ENCODE peak calls at places on chromosomes 6 and 20, in five cellular contexts. J, M, F, E and B are unnamed samples.

GRCh38 chr20:32885201-32885600 is 26.5 kb downstream of the EFCAB8 start:
- DNase-seq in J (no peak), M (no peak), F (no peak), E (no peak), B (no peak)

GRCh38 chr6:83155794-83156193 is 37.3 kb downstream of the PGM3 start:
- DNase-seq in J (no peak), M (no peak), F (no peak), E (no peak), B (peak; percentile 59)

GRCh38 chr6:85498596-85499258 is 48.8 kb downstream of the NT5E start:
- DNase-seq in J (no peak), M (no peak), F (no peak), E (no peak), B (no peak)

GRCh38 chr6:18835976-18836375 is 448.8 kb downstream of the RNF144B start:
- DNase-seq in J (no peak), M (no peak), F (no peak), E (no peak), B (no peak)

GRCh38 chr6:104639671-104640070 is 220.0 kb downstream of the HACE1 start:
- DNase-seq in J (no peak), M (no peak), F (no peak), E (peak; percentile 18), B (no peak)

GRCh38 chr6:88880021-88880420 is 83.4 kb downstream of the RNGTT start:
- DNase-seq in J (no peak), M (no peak), F (no peak), E (no peak), B (no peak)

GRCh38 chr20:12699374-12700228 is 309.2 kb upstream of the SPTLC3 start:
- DNase-seq in J (no peak), M (no peak), F (no peak), E (no peak), B (no peak)

GRCh38 chr6:34615574-34616229 is 59.6 kb upstream of the SPDEF start:
- DNase-seq in J (no peak), M (no peak), F (no peak), E (no peak), B (no peak)

GRCh38 chr6:90233994-90234393 is 62.6 kb downstream of the BACH2 start:
- DNase-seq in J (peak; percentile 73), M (peak; percentile 68), F (no peak), E (no peak), B (no peak)

GRCh38 chr6:5606546-5606945 is 345.2 kb downstream of the FARS2 start:
- DNase-seq in J (no peak), M (no peak), F (no peak), E (no peak), B (no peak)

GRCh38 chr20:62508641-62509051 is 32.9 kb upstream of the GATA5 start:
- DNase-seq in J (no peak), M (no peak), F (no peak), E (no peak), B (no peak)

GRCh38 chr6:69303382-69303781 is 493.4 kb downstream of the LMBRD1 start:
- DNase-seq in J (no peak), M (no peak), F (no peak), E (no peak), B (no peak)

GRCh38 chr6:12420626-12421025 is 130.5 kb downstream of the EDN1 start:
- DNase-seq in J (no peak), M (no peak), F (no peak), E (no peak), B (no peak)

GRCh38 chr20:1473244-1473635 is 6.6 kb upstream of the NSFL1C start:
- DNase-seq in J (no peak), M (no peak), F (no peak), E (no peak), B (no peak)

GRCh38 chr20:41392871-41393704 is 26.5 kb upstream of the EMILIN3 start:
- DNase-seq in J (no peak), M (no peak), F (no peak), E (no peak), B (no peak)

GRCh38 chr20:1674361-1674760 is 16.8 kb upstream of the SIRPG start:
- DNase-seq in J (peak; percentile 50), M (no peak), F (peak; percentile 58), E (no peak), B (no peak)

GRCh38 chr6:166626177-166627038 is 643 bp downstream of the RPS6KA2 start:
- DNase-seq in J (peak; percentile 8), M (peak; percentile 2), F (peak; percentile 9), E (peak; percentile 29), B (peak; percentile 66)

GRCh38 chr20:276620-277495 is 13.7 kb downstream of the C20orf96 start:
- DNase-seq in J (no peak), M (no peak), F (no peak), E (no peak), B (no peak)

GRCh38 chr20:10476319-10476724 is 41.2 kb downstream of the SLX4IP start:
- DNase-seq in J (no peak), M (no peak), F (no peak), E (peak; percentile 51), B (no peak)

GRCh38 chr6:28710466-28711191 is 184.9 kb downstream of the GPX5 start:
- DNase-seq in J (no peak), M (no peak), F (no peak), E (no peak), B (peak; percentile 52)

GRCh38 chr20:41058007-41058673 is 29.5 kb downstream of the TOP1 start:
- DNase-seq in J (no peak), M (no peak), F (no peak), E (no peak), B (peak; percentile 64)

GRCh38 chr20:25273046-25273445 is 25.2 kb downstream of the PYGB start:
- DNase-seq in J (no peak), M (no peak), F (no peak), E (no peak), B (no peak)

GRCh38 chr6:163828038-163828790 is 413.7 kb downstream of the QKI start:
- DNase-seq in J (no peak), M (no peak), F (no peak), E (no peak), B (no peak)

GRCh38 chr6:73790572-73790971 is 94.6 kb downstream of the CD109 start:
- DNase-seq in J (no peak), M (no peak), F (no peak), E (no peak), B (no peak)

GRCh38 chr6:104887350-104887749 is 27.6 kb upstream of the HACE1 start:
- DNase-seq in J (no peak), M (no peak), F (no peak), E (peak; percentile 25), B (peak; percentile 54)

GRCh38 chr6:159038914-159039884 is 5.6 kb downstream of the TAGAP start:
- DNase-seq in J (no peak), M (no peak), F (no peak), E (peak; percentile 70), B (peak; percentile 8)

GRCh38 chr6:27592481-27593199 is 119.7 kb upstream of the ZNF184 start:
- DNase-seq in J (peak; percentile 51), M (no peak), F (no peak), E (peak; percentile 76), B (peak; percentile 40)

GRCh38 chr6:57130784-57131183 is 40.8 kb downstream of the ZNF451 start:
- DNase-seq in J (no peak), M (no peak), F (no peak), E (no peak), B (no peak)

GRCh38 chr6:68975064-68975463 is 340.0 kb downstream of the ADGRB3 start:
- DNase-seq in J (no peak), M (no peak), F (no peak), E (no peak), B (peak; percentile 60)

GRCh38 chr6:17419189-17419575 is 25.8 kb downstream of the CAP2 start:
- DNase-seq in J (no peak), M (no peak), F (no peak), E (no peak), B (no peak)

GRCh38 chr6:149190228-149190831 is 127.2 kb upstream of the TAB2 start:
- DNase-seq in J (no peak), M (peak; percentile 60), F (peak; percentile 53), E (no peak), B (no peak)

GRCh38 chr6:167302796-167303195 is 11.7 kb downstream of the UNC93A start:
- DNase-seq in J (no peak), M (no peak), F (no peak), E (no peak), B (no peak)

GRCh38 chr6:151808331-151809241 is 1.1 kb downstream of the ESR1 start:
- DNase-seq in J (no peak), M (no peak), F (no peak), E (no peak), B (peak; percentile 42)

GRCh38 chr6:40391086-40391485 is 196.1 kb downstream of the LRFN2 start:
- DNase-seq in J (peak; percentile 13), M (no peak), F (no peak), E (no peak), B (no peak)